ENCODE peak calls at places on chromosomes 4 and X, in seven cellular contexts. One of them, this sample, is unnamed.

GRCh38 chr4:152605641-152606304 is 69.9 kb upstream of the FBXW7 start:
- DNase-seq in prostate gland: no peak
- DNase-seq in AG10803: peak
- DNase-seq in head of caudate nucleus: no peak
- DNase-seq in fibroblast of gingiva: peak
- DNase-seq in IMR-90: peak
- DNase-seq in uterus: no peak
- DNase-seq in this sample: no peak

GRCh38 chr4:182286035-182286434 is 42.8 kb downstream of the TENM3 start:
- DNase-seq in AG10803: peak
- DNase-seq in prostate gland: no peak
- DNase-seq in uterus: no peak
- DNase-seq in IMR-90: peak
- DNase-seq in fibroblast of gingiva: no peak
- DNase-seq in head of caudate nucleus: no peak
- DNase-seq in this sample: no peak

GRCh38 chr4:45120163-45120562 is 393.8 kb upstream of the GNPDA2 start:
- DNase-seq in fibroblast of gingiva: no peak
- DNase-seq in IMR-90: no peak
- DNase-seq in prostate gland: no peak
- DNase-seq in head of caudate nucleus: no peak
- DNase-seq in uterus: no peak
- DNase-seq in AG10803: no peak
- DNase-seq in this sample: no peak

GRCh38 chrX:70535198-70535597 is 90.6 kb downstream of the DLG3 start:
- DNase-seq in IMR-90: no peak
- DNase-seq in fibroblast of gingiva: no peak
- DNase-seq in prostate gland: no peak
- DNase-seq in head of caudate nucleus: no peak
- DNase-seq in uterus: no peak
- DNase-seq in AG10803: no peak
- DNase-seq in this sample: no peak

GRCh38 chrX:118552501-118552900 is 56.9 kb downstream of the DOCK11 start:
- DNase-seq in prostate gland: no peak
- DNase-seq in AG10803: peak
- DNase-seq in uterus: no peak
- DNase-seq in head of caudate nucleus: no peak
- DNase-seq in IMR-90: peak
- DNase-seq in fibroblast of gingiva: peak
- DNase-seq in this sample: peak

GRCh38 chr4:183284229-183284628 is 35.8 kb downstream of the CLDN22 start:
- DNase-seq in IMR-90: no peak
- DNase-seq in fibroblast of gingiva: peak
- DNase-seq in head of caudate nucleus: no peak
- DNase-seq in AG10803: no peak
- DNase-seq in uterus: no peak
- DNase-seq in prostate gland: no peak
- DNase-seq in this sample: no peak

GRCh38 chr4:103306870-103307345 is 108.8 kb upstream of the CENPE start:
- DNase-seq in uterus: no peak
- DNase-seq in AG10803: no peak
- DNase-seq in head of caudate nucleus: peak
- DNase-seq in fibroblast of gingiva: no peak
- DNase-seq in prostate gland: peak
- DNase-seq in IMR-90: no peak
- DNase-seq in this sample: no peak

GRCh38 chrX:41381685-41382084 is 47.7 kb downstream of the DDX3X start:
- DNase-seq in head of caudate nucleus: no peak
- DNase-seq in IMR-90: peak
- DNase-seq in AG10803: peak
- DNase-seq in prostate gland: no peak
- DNase-seq in fibroblast of gingiva: peak
- DNase-seq in uterus: peak
- DNase-seq in this sample: peak

This sample was measured in right atrium auricular region.